ENCODE peak calls at places on chromosomes 2 and 18, in ten cellular contexts. Q is activated naive CD8-positive, alpha-beta T cell treated with anti-CD3 and anti-CD28 coated beads, Interleukin-2, amount 50 U/mL, for 24 hours; T is GM10248; A is psoas muscle; V is sigmoid colon; Y is NCI-H2081; P is GM23248; U is GM06990; H is left kidney; O is choroid plexus epithelial cell. I is an unnamed sample.

GRCh38 chr2:190634381-190634780 is 14.5 kb upstream of the NAB1 start:
- DNase-seq in Q (no peak), T (no peak), A (no peak), V (no peak), Y (no peak), P (peak), U (no peak), H (no peak), O (no peak), I (no peak)

GRCh38 chr2:218927411-218927810 is 32.1 kb upstream of the CDK5R2 start:
- DNase-seq in Q (no peak), T (no peak), A (no peak), V (no peak), Y (peak), P (no peak), U (no peak), H (no peak), O (no peak), I (no peak)

GRCh38 chr2:213085538-213085937 is 65.9 kb downstream of the IKZF2 start:
- DNase-seq in Q (no peak), T (no peak), A (no peak), V (no peak), Y (no peak), P (no peak), U (no peak), H (no peak), O (no peak), I (no peak)

GRCh38 chr2:136399667-136400316 is 281.8 kb upstream of the CXCR4 start:
- DNase-seq in Q (no peak), T (no peak), A (no peak), V (no peak), Y (no peak), P (no peak), U (no peak), H (no peak), O (no peak), I (no peak)

GRCh38 chr18:35470440-35470839 is 27.3 kb downstream of the INO80C start:
- DNase-seq in Q (no peak), T (no peak), A (no peak), V (no peak), Y (no peak), P (peak), U (no peak), H (no peak), O (no peak), I (no peak)

GRCh38 chr2:28586864-28587263 is 91.0 kb downstream of the PLB1 start:
- DNase-seq in Q (peak), T (no peak), A (no peak), V (peak), Y (no peak), P (no peak), U (peak), H (no peak), O (no peak), I (no peak)

GRCh38 chr18:79697976-79698375 is 18.4 kb downstream of the CTDP1 start:
- DNase-seq in Q (no peak), T (no peak), A (no peak), V (peak), Y (no peak), P (no peak), U (no peak), H (no peak), O (no peak), I (no peak)

GRCh38 chr2:3001595-3002184 is 375.9 kb downstream of the EIPR1 start:
- DNase-seq in Q (no peak), T (no peak), A (no peak), V (no peak), Y (peak), P (peak), U (no peak), H (peak), O (peak), I (peak)

GRCh38 chr2:10041711-10042110 is 1.6 kb upstream of the KLF11 start:
- DNase-seq in Q (no peak), T (no peak), A (no peak), V (peak), Y (no peak), P (no peak), U (no peak), H (no peak), O (no peak), I (no peak)

GRCh38 chr18:48399303-48400075 is 9.7 kb downstream of the ZBTB7C start:
- DNase-seq in Q (no peak), T (no peak), A (no peak), V (no peak), Y (no peak), P (no peak), U (no peak), H (no peak), O (no peak), I (no peak)

GRCh38 chr18:63963610-63964256 is 6.1 kb upstream of the SERPINB8 start:
- DNase-seq in Q (peak), T (peak), A (peak), V (no peak), Y (peak), P (peak), U (no peak), H (peak), O (peak), I (peak)

GRCh38 chr2:233434666-233435375 is 80.5 kb downstream of the DGKD start:
- DNase-seq in Q (no peak), T (no peak), A (no peak), V (peak), Y (no peak), P (no peak), U (no peak), H (peak), O (no peak), I (peak)

GRCh38 chr18:57864615-57865121 is 61.6 kb upstream of the ATP8B1 start:
- DNase-seq in Q (no peak), T (no peak), A (no peak), V (no peak), Y (no peak), P (no peak), U (no peak), H (no peak), O (no peak), I (no peak)

GRCh38 chr18:9328776-9329175 is 5.8 kb upstream of the TWSG1 start:
- DNase-seq in Q (no peak), T (no peak), A (no peak), V (no peak), Y (no peak), P (peak), U (no peak), H (no peak), O (no peak), I (no peak)

GRCh38 chr2:85935746-85936208 is 47.0 kb upstream of the ST3GAL5 start:
- DNase-seq in Q (no peak), T (no peak), A (no peak), V (no peak), Y (no peak), P (peak), U (no peak), H (peak), O (peak), I (no peak)

GRCh38 chr2:117918608-117919007 is 95.3 kb downstream of the CCDC93 start:
- DNase-seq in Q (no peak), T (no peak), A (no peak), V (no peak), Y (no peak), P (no peak), U (no peak), H (no peak), O (no peak), I (no peak)

GRCh38 chr2:43082111-43082877 is 144.1 kb downstream of the ZFP36L2 start:
- DNase-seq in Q (no peak), T (no peak), A (peak), V (no peak), Y (no peak), P (peak), U (no peak), H (peak), O (peak), I (no peak)

GRCh38 chr2:17495590-17495989 is 22.6 kb downstream of the RAD51AP2 start:
- DNase-seq in Q (no peak), T (no peak), A (no peak), V (no peak), Y (no peak), P (peak), U (no peak), H (no peak), O (no peak), I (no peak)

GRCh38 chr2:40371525-40372277 is 80.2 kb downstream of the SLC8A1 start:
- DNase-seq in Q (no peak), T (no peak), A (peak), V (peak), Y (peak), P (peak), U (no peak), H (peak), O (peak), I (no peak)

GRCh38 chr2:155381446-155381845 is 683.0 kb downstream of the KCNJ3 start:
- DNase-seq in Q (no peak), T (no peak), A (no peak), V (no peak), Y (peak), P (no peak), U (no peak), H (no peak), O (no peak), I (no peak)

GRCh38 chr2:149089068-149089467 is 50.6 kb downstream of the LYPD6B start:
- DNase-seq in Q (no peak), T (no peak), A (no peak), V (no peak), Y (no peak), P (peak), U (no peak), H (no peak), O (no peak), I (no peak)

GRCh38 chr2:44829771-44830170 is 111.7 kb upstream of the SIX3 start:
- DNase-seq in Q (no peak), T (no peak), A (no peak), V (no peak), Y (no peak), P (no peak), U (no peak), H (no peak), O (no peak), I (no peak)

GRCh38 chr2:143452817-143453462 is 323.7 kb downstream of the ARHGAP15 start:
- DNase-seq in Q (peak), T (no peak), A (no peak), V (no peak), Y (no peak), P (no peak), U (no peak), H (no peak), O (no peak), I (peak)

GRCh38 chr2:68839260-68839833 is 31.9 kb downstream of the BMP10 start:
- DNase-seq in Q (peak), T (peak), A (no peak), V (no peak), Y (no peak), P (peak), U (no peak), H (no peak), O (peak), I (peak)

GRCh38 chr2:88831792-88832248 is 140.3 kb downstream of the RPIA start:
- DNase-seq in Q (peak), T (peak), A (peak), V (no peak), Y (no peak), P (peak), U (peak), H (peak), O (peak), I (peak)

GRCh38 chr2:68316091-68316490 is 3.7 kb downstream of the CNRIP1 start:
- DNase-seq in Q (no peak), T (no peak), A (no peak), V (no peak), Y (no peak), P (no peak), U (no peak), H (no peak), O (peak), I (peak)

GRCh38 chr2:231671617-231672350 is 36.5 kb upstream of the PTMA start:
- DNase-seq in Q (no peak), T (peak), A (no peak), V (no peak), Y (no peak), P (no peak), U (peak), H (peak), O (no peak), I (no peak)

GRCh38 chr2:219327719-219328118 is 4.8 kb downstream of the RESP18 start:
- DNase-seq in Q (no peak), T (no peak), A (no peak), V (no peak), Y (peak), P (no peak), U (no peak), H (peak), O (no peak), I (no peak)

GRCh38 chr2:47569658-47570398 is 166.9 kb downstream of the MSH2 start:
- DNase-seq in Q (peak), T (peak), A (no peak), V (no peak), Y (peak), P (peak), U (peak), H (peak), O (peak), I (peak)

GRCh38 chr2:174615951-174616436 is 18.4 kb upstream of the WIPF1 start:
- DNase-seq in Q (no peak), T (no peak), A (no peak), V (no peak), Y (no peak), P (peak), U (no peak), H (no peak), O (peak), I (no peak)

GRCh38 chr2:75515584-75516368 is 45.0 kb downstream of the EVA1A start:
- DNase-seq in Q (no peak), T (no peak), A (no peak), V (no peak), Y (no peak), P (no peak), U (no peak), H (no peak), O (no peak), I (no peak)

GRCh38 chr2:39275016-39275415 is 31.2 kb upstream of the CDKL4 start:
- DNase-seq in Q (no peak), T (no peak), A (no peak), V (no peak), Y (no peak), P (peak), U (no peak), H (no peak), O (no peak), I (no peak)